ENCODE peak calls at places on chromosomes 6 and 20, in eight cellular contexts. S is A549, E is K562, N is stomach, Y is transverse colon, D is HepG2, J is SK-N-SH, A is ovary. T is an unnamed sample.

GRCh38 chr6:158647501-158647900 is 2.4 kb upstream of the SYTL3 start:
- DNase-seq in S (no peak), E (no peak), N (no peak), Y (no peak), D (no peak), J (no peak), A (no peak), T (no peak)

GRCh38 chr6:105318660-105319059 is 84.2 kb downstream of the PREP start:
- DNase-seq in S (no peak), E (no peak), N (no peak), Y (no peak), D (no peak), J (no peak), A (no peak), T (no peak)

GRCh38 chr20:62701161-62702007 is 7.3 kb upstream of the NTSR1 start:
- DNase-seq in S (no peak), E (no peak), N (no peak), Y (no peak), D (no peak), J (no peak), A (no peak), T (no peak)

GRCh38 chr6:1226208-1227099 is 85.4 kb upstream of the FOXQ1 start:
- DNase-seq in S (no peak), E (no peak), N (no peak), Y (no peak), D (no peak), J (no peak), A (no peak), T (no peak)

GRCh38 chr6:133314951-133315350 is 73.8 kb downstream of the EYA4 start:
- DNase-seq in S (no peak), E (no peak), N (no peak), Y (no peak), D (no peak), J (no peak), A (no peak), T (no peak)

GRCh38 chr6:133590814-133591213 is 298.1 kb upstream of the TCF21 start:
- DNase-seq in S (peak; percentile 76), E (no peak), N (no peak), Y (no peak), D (no peak), J (no peak), A (no peak), T (no peak)

GRCh38 chr20:48208176-48208575 is 422.9 kb upstream of the SULF2 start:
- DNase-seq in S (no peak), E (no peak), N (no peak), Y (no peak), D (no peak), J (no peak), A (no peak), T (no peak)

GRCh38 chr20:14744723-14745122 is 407.3 kb upstream of the FLRT3 start:
- DNase-seq in S (no peak), E (no peak), N (no peak), Y (no peak), D (no peak), J (no peak), A (no peak), T (no peak)

GRCh38 chr6:15744824-15745402 is 82.1 kb upstream of the DTNBP1 start:
- DNase-seq in S (no peak), E (no peak), N (no peak), Y (no peak), D (no peak), J (no peak), A (no peak), T (no peak)

GRCh38 chr6:37673436-37673835 is 24.2 kb downstream of the MDGA1 start:
- DNase-seq in S (no peak), E (no peak), N (no peak), Y (no peak), D (no peak), J (no peak), A (no peak), T (no peak)

GRCh38 chr6:14770572-14770971 is 475.3 kb upstream of the JARID2 start:
- DNase-seq in S (peak; percentile 18), E (no peak), N (no peak), Y (no peak), D (no peak), J (no peak), A (no peak), T (no peak)

GRCh38 chr6:80335061-80335660 is 228.7 kb downstream of the BCKDHB start:
- DNase-seq in S (no peak), E (no peak), N (no peak), Y (no peak), D (no peak), J (no peak), A (no peak), T (no peak)

GRCh38 chr6:40342674-40343230 is 244.4 kb downstream of the LRFN2 start:
- DNase-seq in S (no peak), E (no peak), N (peak; percentile 20), Y (no peak), D (no peak), J (no peak), A (no peak), T (no peak)

DNA sequence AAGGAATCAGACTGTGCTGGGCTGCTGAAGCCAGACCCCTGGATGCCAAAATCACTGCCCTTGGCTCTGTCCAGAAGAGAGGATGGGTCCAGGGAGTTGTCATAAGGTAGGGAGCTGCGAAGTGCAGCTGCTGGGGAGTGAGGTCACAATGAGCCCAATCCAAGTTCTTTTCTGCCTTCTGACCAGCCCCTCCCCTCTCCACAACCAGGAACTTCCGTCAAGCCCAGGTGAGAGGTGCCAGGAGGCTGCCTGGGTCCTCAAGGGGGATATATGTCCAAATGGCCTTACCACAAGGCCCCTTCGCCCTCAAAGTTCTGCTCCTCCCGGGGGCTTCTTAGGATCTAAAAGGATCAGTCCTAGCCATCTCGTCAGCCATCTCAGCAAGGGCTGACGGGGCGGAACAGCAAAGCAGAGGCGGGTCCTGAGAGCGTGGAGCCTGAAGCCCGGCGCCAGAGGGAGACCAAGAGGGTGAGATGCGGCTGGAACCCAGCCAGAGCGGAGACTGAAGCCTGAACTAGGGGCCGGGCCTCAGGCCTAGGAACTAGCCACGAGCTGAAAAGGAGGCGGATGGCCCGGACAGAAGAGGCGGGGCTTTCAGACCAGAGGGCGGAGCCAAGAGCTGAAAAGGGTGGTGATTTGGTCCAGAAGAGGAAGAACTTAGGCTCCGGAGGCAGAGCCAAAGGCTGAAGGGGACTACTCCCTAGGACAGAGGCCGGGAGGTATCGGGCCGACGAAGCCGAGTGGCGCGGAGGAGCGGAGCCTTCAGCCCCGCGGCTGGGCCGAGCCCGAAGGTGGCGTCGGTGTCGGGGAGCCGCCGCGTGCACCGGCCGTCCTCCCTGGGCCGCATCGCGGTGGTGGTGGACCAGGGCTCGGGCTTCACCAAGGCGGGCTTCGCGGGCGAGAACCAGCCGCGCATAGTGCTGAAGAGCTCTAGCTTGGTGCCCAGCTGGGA is at the start of gene ACTL10:
- DNase-seq in S (no peak), E (peak; percentile 82), N (peak; percentile 99), Y (peak; percentile 99), D (no peak), J (peak; percentile 94), A (peak; percentile 99), T (peak; percentile 98)
- H3K4me1 ChIP-seq in S (peaks cover 15% of the 10 kb centered on the region), E (peaks cover 21% of the 10 kb centered on the region), N (peaks cover 40% of the 10 kb centered on the region), Y (peaks cover 27% of the 10 kb centered on the region), D (peaks cover 48% of the 10 kb centered on the region), J (no peaks in the 10 kb centered on the region), A (peaks cover 11% of the 10 kb centered on the region), T (peaks cover 17% of the 10 kb centered on the region)

GRCh38 chr6:47651505-47651944 is 46.9 kb upstream of the ADGRF4 start:
- DNase-seq in S (no peak), E (no peak), N (no peak), Y (no peak), D (no peak), J (no peak), A (no peak), T (no peak)
- H3K27ac ChIP-seq in S (peak overlapping the region; percentile 59), E (no peak overlapping the region), N (no peak overlapping the region), Y (no peak overlapping the region), D (no peak overlapping the region), J (no peak overlapping the region), A (no peak overlapping the region), T (no peak overlapping the region)

GRCh38 chr20:44280387-44280786 is 30.6 kb downstream of the FITM2 start:
- DNase-seq in S (no peak), E (no peak), N (no peak), Y (no peak), D (peak; percentile 30), J (no peak), A (no peak), T (no peak)

GRCh38 chr20:44284032-44284431 is 27.0 kb downstream of the FITM2 start:
- DNase-seq in S (no peak), E (no peak), N (no peak), Y (no peak), D (no peak), J (no peak), A (no peak), T (no peak)

GRCh38 chr20:44282148-44282547 is 28.9 kb downstream of the FITM2 start:
- DNase-seq in S (no peak), E (no peak), N (no peak), Y (no peak), D (peak; percentile 75), J (no peak), A (no peak), T (no peak)

GRCh38 chr20:44274303-44275017 is 27.4 kb downstream of the GDAP1L1 start:
- DNase-seq in S (no peak), E (no peak), N (no peak), Y (no peak), D (peak; percentile 96), J (no peak), A (no peak), T (no peak)

GRCh38 chr20:44279228-44279627 is 31.8 kb downstream of the FITM2 start:
- DNase-seq in S (peak; percentile 69), E (no peak), N (no peak), Y (no peak), D (no peak), J (no peak), A (peak; percentile 71), T (no peak)
- TF ChIP-seq EP300 in S (no peak), E (no peak), N (no peak), Y (no peak), D (no peak), J (no peak), A (no peak), T (no peak)

DNA sequence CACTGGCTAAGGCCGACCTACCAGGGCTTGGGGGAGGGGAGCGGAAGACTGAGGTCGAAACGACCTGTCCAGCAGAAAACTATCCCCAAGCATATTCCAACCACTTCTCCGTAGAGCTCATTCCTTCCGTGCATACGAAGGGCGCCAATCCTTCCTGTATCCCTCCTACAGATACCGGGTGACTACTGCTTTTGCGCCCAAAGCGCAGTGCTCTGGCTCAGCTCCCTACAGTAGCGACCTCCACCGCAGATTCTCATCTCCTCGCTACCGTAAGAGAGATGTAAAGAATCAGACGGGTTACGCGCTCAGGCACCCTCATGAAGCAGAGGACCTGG is 666 bp upstream of the NNAT start:
- DNase-seq in S (no peak), E (no peak), N (peak; percentile 22), Y (no peak), D (no peak), J (no peak), A (no peak), T (no peak)
- H3K4me1 ChIP-seq in S (peaks cover 14% of the 10 kb centered on the region), E (peaks cover 11% of the 10 kb centered on the region), N (peaks cover 29% of the 10 kb centered on the region), Y (peaks cover 53% of the 10 kb centered on the region), D (peaks cover 53% of the 10 kb centered on the region), J (peaks cover 9% of the 10 kb centered on the region), A (peaks cover 14% of the 10 kb centered on the region), T (peaks cover 16% of the 10 kb centered on the region)

T was measured in tibial nerve.